ENCODE peak calls at places on chromosomes 11 and 22, in six cellular contexts. K is lower leg skin, B is right lobe of liver, Y is dorsolateral prefrontal cortex, Q is fibroblast of lung, M is heart left ventricle. L is an unnamed sample.
A peak's percentile ranks its signal among the peaks of the same experiment; 100 is the strongest.

GRCh38 chr11:9150501-9150900 is 59.1 kb upstream of the SCUBE2 start:
- DNase-seq in M (no peak), B (no peak), Q (peak; percentile 48), Y (no peak), K (no peak), L (no peak)

GRCh38 chr11:95067828-95068244 is 1.1 kb downstream of the SRSF8 start:
- DNase-seq in Q (peak; percentile 39), K (no peak), Y (no peak), M (no peak), B (no peak), L (no peak)

GRCh38 chr11:69411257-69411924 is 70.1 kb upstream of the LINC01488 start:
- DNase-seq in Y (no peak), M (no peak), Q (no peak), B (no peak), K (no peak), L (no peak)

GRCh38 chr11:108592591-108593213 is 866 bp downstream of the EXPH5 start:
- DNase-seq in Q (no peak), Y (no peak), B (peak; percentile 56), K (no peak), M (no peak), L (peak; percentile 58)

GRCh38 chr11:20042717-20043392 is 117.4 kb downstream of the DBX1 start:
- DNase-seq in Q (no peak), B (no peak), K (no peak), M (no peak), Y (no peak), L (no peak)

GRCh38 chr11:117458275-117459120 is 130.8 kb downstream of the CEP164 start:
- DNase-seq in M (no peak), Q (no peak), B (no peak), Y (no peak), K (no peak), L (no peak)

GRCh38 chr11:116312560-116313340 is 460.0 kb downstream of the BUD13 start:
- DNase-seq in K (peak; percentile 54), Q (peak; percentile 25), Y (peak; percentile 74), B (peak; percentile 91), M (peak; percentile 89), L (peak; percentile 89)

GRCh38 chr22:30299322-30299721 is 10.0 kb upstream of the CASTOR1 start:
- DNase-seq in B (no peak), M (no peak), Q (no peak), Y (no peak), K (no peak), L (no peak)

GRCh38 chr11:116466231-116466630 is 306.6 kb downstream of the BUD13 start:
- DNase-seq in M (no peak), B (no peak), Q (no peak), K (no peak), Y (no peak), L (no peak)

GRCh38 chr11:30560345-30561106 is 25.6 kb downstream of the MPPED2 start:
- DNase-seq in Q (no peak), K (no peak), M (no peak), B (no peak), Y (no peak), L (no peak)

GRCh38 chr11:68289456-68289855 is 17.7 kb upstream of the C11orf24 start:
- DNase-seq in K (no peak), M (no peak), B (no peak), Q (no peak), Y (no peak), L (no peak)

GRCh38 chr22:24076091-24076867 is 65.2 kb downstream of the CABIN1 start:
- DNase-seq in B (no peak), Y (no peak), K (no peak), M (no peak), Q (no peak), L (no peak)

GRCh38 chr11:124978316-124978715 is 24.3 kb downstream of the CCDC15 start:
- DNase-seq in B (no peak), Q (no peak), K (no peak), Y (no peak), M (no peak), L (no peak)

GRCh38 chr11:94964934-94965333 is 8.4 kb downstream of the CWC15 start:
- DNase-seq in Y (no peak), M (no peak), K (no peak), Q (no peak), B (no peak), L (no peak)

GRCh38 chr11:108666373-108666772 is 1.5 kb downstream of the DDX10 start:
- DNase-seq in Q (no peak), K (no peak), Y (no peak), M (no peak), B (no peak), L (no peak)

GRCh38 chr11:61911701-61912529 is 5.5 kb downstream of the RAB3IL1 start:
- DNase-seq in K (no peak), Y (peak; percentile 6), M (no peak), Q (no peak), B (peak; percentile 26), L (peak; percentile 26)

GRCh38 chr11:45209904-45210699 is 63.7 kb downstream of the PRDM11 start:
- DNase-seq in K (peak; percentile 38), B (peak; percentile 43), Y (peak; percentile 59), M (peak; percentile 91), Q (peak; percentile 84), L (peak; percentile 82)

GRCh38 chr11:126468102-126468521 is 112.6 kb downstream of the ST3GAL4 start:
- DNase-seq in Q (no peak), Y (no peak), B (no peak), M (peak; percentile 60), K (no peak), L (no peak)

GRCh38 chr11:31656051-31656450 is 146.5 kb downstream of the ELP4 start:
- DNase-seq in Q (no peak), K (no peak), B (no peak), M (no peak), Y (no peak), L (no peak)

GRCh38 chr11:118623291-118623655 is 15.9 kb downstream of the PHLDB1 start:
- DNase-seq in K (no peak), B (no peak), Q (no peak), M (peak; percentile 72), Y (no peak), L (peak; percentile 45)
- H3K4me3 ChIP-seq in K (no peak overlapping the region), B (no peak overlapping the region), Q (no peak overlapping the region), M (no peak overlapping the region), Y (no peak overlapping the region), L (no peak overlapping the region)

DNA sequence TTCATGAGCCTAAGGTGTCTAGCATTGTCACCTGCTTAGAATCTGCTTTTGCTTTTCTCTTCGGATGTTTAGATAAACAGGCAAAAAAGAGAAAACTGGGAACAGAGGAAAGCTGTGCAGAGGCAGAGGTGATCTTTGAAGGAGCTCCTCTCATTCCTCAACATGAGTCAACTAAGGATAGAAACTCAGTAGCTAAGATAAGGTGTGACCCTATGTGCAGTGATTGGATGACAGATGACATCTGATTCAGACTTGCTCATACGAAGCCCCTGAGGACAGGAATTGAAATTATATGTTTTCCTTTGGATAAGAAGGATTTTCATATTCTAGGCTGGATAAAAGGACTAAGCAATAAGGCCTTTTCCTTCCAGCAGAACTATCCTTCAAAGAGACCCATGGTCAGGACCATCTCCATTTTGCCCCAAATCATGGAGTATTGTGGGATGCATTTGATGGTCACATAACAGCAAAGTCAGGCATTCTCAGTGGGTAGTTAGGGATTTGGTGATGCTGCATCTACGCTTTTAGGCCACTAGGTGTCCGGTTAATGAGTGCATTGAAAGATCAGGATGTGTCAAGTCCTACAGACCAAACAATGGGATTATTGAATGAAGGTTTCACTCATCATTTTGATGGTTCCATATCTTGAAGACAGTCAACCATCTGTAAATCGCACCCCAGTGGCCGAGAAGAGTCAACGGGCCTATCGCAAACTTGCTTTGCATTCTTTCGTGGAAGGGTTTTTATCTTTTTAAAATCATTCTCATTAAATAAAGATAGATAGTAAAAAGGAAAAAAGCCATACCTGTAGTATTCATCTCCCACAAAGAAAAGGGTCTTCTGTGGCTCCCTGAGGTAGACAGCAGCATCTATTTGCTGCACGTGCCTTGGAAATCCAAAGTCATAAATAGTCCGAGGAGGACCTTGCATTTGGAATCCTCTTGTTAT is 32.2 kb downstream of the MMP20 start:
- DNase-seq in Q (peak; percentile 33), M (no peak), K (no peak), B (no peak), Y (no peak), L (no peak)
- TF ChIP-seq CTCF in Q (peak; percentile 46), M (peak; percentile 32), K (no peak), B (peak; percentile 67), Y (no peak), L (peak; percentile 27)

DNA sequence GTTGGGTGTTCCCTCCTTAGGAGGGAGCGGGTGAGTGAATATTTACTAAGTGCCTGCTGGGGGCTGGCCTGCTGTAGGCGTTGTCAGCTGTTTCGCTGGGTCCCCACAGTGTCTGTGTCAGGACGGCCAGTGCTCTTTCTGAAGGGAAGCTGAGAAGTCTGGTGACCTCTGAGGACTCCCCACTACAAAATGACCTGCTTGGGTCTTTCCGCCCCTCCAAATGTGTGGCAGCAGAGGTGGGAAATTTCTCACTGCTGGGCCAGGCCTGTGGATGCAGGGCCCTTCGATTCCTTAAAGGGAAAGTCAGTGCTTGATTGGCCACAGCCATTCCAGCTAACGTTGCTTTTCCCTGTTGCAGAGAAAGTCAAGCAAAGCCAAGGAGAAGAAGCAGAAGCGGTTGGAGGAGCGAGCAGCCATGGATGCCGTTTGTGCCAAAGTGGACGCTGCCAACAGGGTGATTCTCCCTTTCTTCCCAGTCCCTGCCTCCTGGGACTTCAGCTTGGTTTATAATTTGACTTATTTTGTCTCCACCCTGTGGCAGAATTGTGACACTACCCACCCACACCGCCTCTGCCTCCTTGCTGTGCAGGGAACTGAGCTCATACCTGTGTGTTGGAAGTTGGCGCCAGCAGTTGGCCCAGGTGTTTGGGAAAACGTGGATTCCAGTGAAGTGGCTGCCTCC is 6.8 kb downstream of the NAA40 start:
- DNase-seq in B (peak; percentile 64), Q (peak; percentile 81), Y (peak; percentile 38), K (peak; percentile 77), M (peak; percentile 73), L (peak; percentile 65)
- H3K4me3 ChIP-seq in B (no peak overlapping the region), Q (no peak overlapping the region), Y (peak overlapping the region; percentile 27), K (no peak overlapping the region), M (peak overlapping the region; percentile 10), L (no peak overlapping the region)

DNA sequence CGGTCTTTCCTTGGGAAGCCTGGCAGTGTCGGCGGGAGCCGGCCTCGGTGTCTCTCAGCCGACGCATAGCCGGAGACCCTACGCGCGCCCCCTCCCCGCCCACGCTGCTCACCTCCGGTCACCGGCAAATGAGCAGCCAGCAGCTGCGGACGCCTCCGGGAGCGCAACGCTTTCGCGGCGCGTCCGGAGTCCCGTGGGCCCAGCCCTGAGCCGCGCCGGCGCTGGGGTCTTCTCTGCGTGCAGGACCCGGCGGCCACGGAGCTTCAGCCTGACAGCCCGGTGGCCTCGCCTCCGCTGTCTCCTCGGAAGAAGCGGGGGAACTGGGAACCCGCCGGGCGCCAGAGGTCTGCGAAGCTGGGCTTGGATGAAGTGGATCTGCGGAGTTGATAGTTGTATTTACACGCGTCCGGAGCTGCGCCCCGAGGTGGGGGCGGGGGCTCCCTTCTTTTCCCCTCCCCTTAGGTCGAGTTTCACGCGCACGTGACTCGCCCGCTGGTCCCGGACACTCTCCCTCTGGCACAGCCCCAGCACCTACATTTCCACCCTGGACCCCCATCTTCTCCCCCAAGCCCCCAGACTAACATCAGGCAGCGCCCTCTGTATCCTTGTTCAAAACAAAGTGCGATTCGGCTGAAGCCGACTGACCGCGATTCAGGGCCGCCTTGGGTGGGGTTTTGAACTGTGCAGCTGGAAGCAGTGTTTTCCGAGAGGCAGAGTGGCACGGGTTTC is at the start of gene SLC43A1:
- DNase-seq in B (peak; percentile 69), K (no peak), Y (no peak), Q (peak; percentile 72), M (peak; percentile 77), L (peak; percentile 68)
- TF ChIP-seq CTCF in B (no peak), K (no peak), Y (no peak), Q (peak; percentile 9), M (no peak), L (no peak)

DNA sequence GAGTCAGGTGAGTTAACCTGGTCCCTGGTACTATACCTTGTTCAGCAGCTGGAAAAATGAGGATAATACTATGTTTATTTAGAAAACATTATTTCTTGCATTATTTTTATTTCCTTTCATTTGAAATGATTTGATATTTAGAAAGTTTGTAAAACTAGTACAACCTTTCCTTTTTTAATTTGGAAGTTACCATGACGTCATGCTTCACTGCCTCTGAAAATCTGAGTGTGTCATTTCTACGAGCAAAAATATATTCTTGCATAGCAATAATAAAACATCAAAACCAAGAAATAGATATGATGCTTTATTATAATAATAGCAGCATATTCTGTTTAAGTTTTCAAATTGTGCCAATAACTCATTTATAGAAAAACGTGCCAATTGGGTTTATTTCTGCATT is 1445.0 kb upstream of the RAG2 start:
- DNase-seq in B (no peak), Q (no peak), K (no peak), Y (no peak), M (no peak), L (no peak)
- H3K4me3 ChIP-seq in B (no peak overlapping the region), Q (no peak overlapping the region), K (no peak overlapping the region), Y (no peak overlapping the region), M (no peak overlapping the region), L (no peak overlapping the region)

L was measured in lower lobe of right lung.